ENCODE peak calls at places on chromosome 6, in nine cellular contexts. G is sigmoid colon; N is A549; F is HEK293T; H is mammary epithelial cell; M is Right ventricle myocardium superior; Y is stimulated activated CD8-positive, alpha-beta memory T cell treated with anti-CD3 and anti-CD28 coated beads, Interleukin-7, amount 100 ng/mL, for 48 hours; R is NCI-H460; U is NCI-H1092. C is an unnamed sample.

GRCh38 chr6:42099340-42100028 is 42.9 kb downstream of the C6orf132 start:
- DNase-seq in G (no peak), N (no peak), F (no peak), H (peak), M (no peak), Y (no peak), R (no peak), U (no peak), C (no peak)

GRCh38 chr6:75183099-75183541 is 22.7 kb downstream of the COL12A1 start:
- DNase-seq in G (no peak), N (peak), F (no peak), H (no peak), M (no peak), Y (no peak), R (no peak), U (no peak), C (no peak)

GRCh38 chr6:24991748-24992467 is 56.1 kb upstream of the RIPOR2 start:
- DNase-seq in G (no peak), N (peak), F (peak), H (peak), M (no peak), Y (no peak), R (peak), U (peak), C (peak)

GRCh38 chr6:150006961-150007464 is 18.3 kb downstream of the RAET1L start:
- DNase-seq in G (no peak), N (peak), F (peak), H (no peak), M (no peak), Y (no peak), R (no peak), U (no peak), C (no peak)

GRCh38 chr6:131636880-131637792 is at the start of gene ENPP3:
- DNase-seq in G (no peak), N (no peak), F (no peak), H (no peak), M (no peak), Y (no peak), R (no peak), U (no peak), C (no peak)

GRCh38 chr6:146894624-146895023 is 295.9 kb downstream of the ADGB start:
- DNase-seq in G (no peak), N (no peak), F (no peak), H (no peak), M (no peak), Y (no peak), R (no peak), U (no peak), C (no peak)

GRCh38 chr6:123016431-123017110 is 20.5 kb downstream of the CLVS2 start:
- DNase-seq in G (no peak), N (no peak), F (no peak), H (no peak), M (no peak), Y (no peak), R (no peak), U (peak), C (peak)

GRCh38 chr6:170244721-170245201 is 46.1 kb downstream of the DLL1 start:
- DNase-seq in G (no peak), N (no peak), F (no peak), H (no peak), M (no peak), Y (no peak), R (no peak), U (no peak), C (no peak)

GRCh38 chr6:161458199-161458598 is 184.3 kb upstream of the AGPAT4 start:
- DNase-seq in G (no peak), N (no peak), F (peak), H (no peak), M (no peak), Y (no peak), R (no peak), U (no peak), C (no peak)

C was measured in COR-L47.